ENCODE peak calls at places on chromosomes 7 and 10, in six cellular contexts. V is GM23338, I is H1, O is HepG2, U is K562, T is GM12878. K is an unnamed sample.

GRCh38 chr7:139720705-139721231 is 57.0 kb downstream of the HIPK2 start:
- DNase-seq in I (no peak), V (no peak), T (no peak), O (no peak), U (no peak), K (no peak)

GRCh38 chr10:33334839-33335549 is 527 bp upstream of the NRP1 start:
- DNase-seq in T (no peak), O (peak), U (no peak), I (no peak), V (peak), K (peak)

GRCh38 chr7:85554294-85554877 is 367.5 kb upstream of the SEMA3D start:
- DNase-seq in U (peak), O (peak), T (no peak), V (peak), I (no peak), K (no peak)

GRCh38 chr10:57716884-57717283 is 550.8 kb downstream of the IPMK start:
- DNase-seq in U (no peak), T (no peak), O (no peak), V (peak), I (no peak), K (no peak)

GRCh38 chr10:16520900-16521299 is 779 bp downstream of the C1QL3 start:
- DNase-seq in U (no peak), V (peak), T (no peak), I (no peak), O (no peak), K (peak)

GRCh38 chr10:91389636-91390512 is 20.3 kb upstream of the HECTD2 start:
- DNase-seq in V (peak), I (no peak), U (peak), T (no peak), O (peak), K (no peak)

GRCh38 chr10:61024801-61025201 is 80.8 kb upstream of the RHOBTB1 start:
- DNase-seq in U (peak), O (peak), V (peak), T (no peak), I (no peak), K (peak)

GRCh38 chr10:35300063-35300699 is 36.1 kb upstream of the CCNY start:
- DNase-seq in T (peak), I (peak), U (peak), V (no peak), O (no peak), K (no peak)

GRCh38 chr10:33955676-33956075 is 621.2 kb upstream of the NRP1 start:
- DNase-seq in V (no peak), T (no peak), I (no peak), U (no peak), O (no peak), K (no peak)

GRCh38 chr10:52082307-52082706 is 231.8 kb upstream of the DKK1 start:
- DNase-seq in O (no peak), V (no peak), U (no peak), I (no peak), T (no peak), K (no peak)

GRCh38 chr7:42272793-42273665 is 36.0 kb upstream of the GLI3 start:
- DNase-seq in T (no peak), U (no peak), I (no peak), V (peak), O (no peak), K (peak)

GRCh38 chr7:8391353-8392062 is 41.9 kb upstream of the NXPH1 start:
- DNase-seq in T (peak), I (no peak), U (peak), O (no peak), V (no peak), K (no peak)

DNA sequence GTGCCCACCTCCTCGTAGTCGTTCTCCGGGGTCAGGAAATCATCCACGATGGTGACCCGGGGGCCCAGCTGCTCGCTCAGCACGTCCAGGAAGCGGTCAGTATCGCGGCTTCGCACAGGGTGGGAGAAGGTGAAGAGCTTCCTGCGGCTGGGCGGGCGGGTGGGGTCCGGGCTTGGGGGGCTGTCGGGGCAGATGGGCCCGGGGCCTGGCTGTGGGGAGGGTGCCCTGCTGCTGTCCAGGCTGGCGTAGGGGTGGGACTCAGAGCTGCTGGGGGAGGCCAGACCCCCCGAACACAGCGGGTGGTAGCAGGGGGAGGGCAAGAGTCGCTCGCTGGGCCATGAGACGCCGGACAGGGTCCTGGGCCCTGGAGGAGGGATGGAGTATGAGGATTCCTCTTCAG is 42.3 kb downstream of the GRID2IP start:
- DNase-seq in T (no peak), U (no peak), I (no peak), O (no peak), V (no peak), K (no peak)
- TF ChIP-seq CREB1 in T (no peak), U (no peak), I (no peak), O (no peak), V (no peak), K (no peak)

GRCh38 chr7:70417061-70417655 is 714.8 kb upstream of the GALNT17 start:
- DNase-seq in T (no peak), V (peak), U (no peak), I (no peak), O (no peak), K (peak)
- TF ChIP-seq CREB1 in T (no peak), V (no peak), U (no peak), I (no peak), O (no peak), K (no peak)

DNA sequence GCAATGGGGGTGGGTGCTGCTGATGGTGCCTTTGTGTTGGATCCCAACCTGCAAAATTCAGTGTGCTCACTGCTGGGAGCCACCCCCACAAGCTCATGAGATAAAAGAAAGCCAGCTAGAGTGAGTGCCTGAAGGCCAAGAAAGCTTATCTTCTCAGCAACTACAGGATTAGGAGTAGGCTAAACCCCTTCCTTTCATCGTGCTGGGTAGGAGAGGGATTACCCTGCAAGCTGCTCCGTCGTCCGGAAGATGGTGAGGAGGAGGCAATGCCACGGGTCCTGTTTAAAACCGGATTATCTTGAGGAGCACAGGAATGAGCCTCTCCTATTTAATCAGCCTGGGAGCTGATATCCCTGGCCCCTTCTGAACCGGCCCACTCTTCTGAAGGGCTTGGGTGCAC is 258.0 kb downstream of the GALNT17 start:
- DNase-seq in O (no peak), T (no peak), U (no peak), V (no peak), I (no peak), K (no peak)
- TF ChIP-seq CREB1 in O (no peak), T (no peak), U (no peak), V (no peak), I (no peak), K (no peak)

GRCh38 chr10:80315391-80315790 is 25.9 kb upstream of the MAT1A start:
- DNase-seq in U (no peak), V (no peak), O (no peak), I (no peak), T (no peak), K (no peak)
- TF ChIP-seq CREB1 in U (no peak), V (no peak), O (no peak), I (no peak), T (no peak), K (no peak)

GRCh38 chr10:77889277-77889903 is 37.2 kb downstream of the DLG5 start:
- DNase-seq in O (peak), T (no peak), V (peak), I (no peak), U (peak), K (peak)

GRCh38 chr10:77884181-77884580 is 42.4 kb downstream of the DLG5 start:
- DNase-seq in O (no peak), V (no peak), T (no peak), I (no peak), U (no peak), K (no peak)

GRCh38 chr10:77888356-77888703 is 38.2 kb downstream of the DLG5 start:
- DNase-seq in I (no peak), V (no peak), O (no peak), T (no peak), U (no peak), K (no peak)

GRCh38 chr10:77887631-77888355 is 38.8 kb downstream of the DLG5 start:
- DNase-seq in T (no peak), U (no peak), O (peak), I (no peak), V (no peak), K (no peak)

GRCh38 chr10:77886795-77887355 is 39.7 kb downstream of the DLG5 start:
- DNase-seq in V (no peak), O (no peak), I (no peak), T (no peak), U (no peak), K (no peak)
- TF ChIP-seq CREB1 in V (no peak), O (no peak), I (no peak), T (no peak), U (no peak), K (no peak)

GRCh38 chr7:106476751-106477150 is 184.2 kb downstream of the CCDC71L start:
- DNase-seq in I (no peak), V (no peak), O (no peak), U (no peak), T (no peak), K (no peak)

GRCh38 chr7:106484562-106484961 is 176.4 kb downstream of the CCDC71L start:
- DNase-seq in U (no peak), T (no peak), V (no peak), O (no peak), I (no peak), K (no peak)

GRCh38 chr7:106482091-106482490 is 178.9 kb downstream of the CCDC71L start:
- DNase-seq in V (no peak), U (no peak), T (no peak), I (no peak), O (no peak), K (no peak)

GRCh38 chr7:106480161-106480579 is 180.8 kb downstream of the CCDC71L start:
- DNase-seq in O (no peak), T (no peak), U (no peak), I (no peak), V (no peak), K (no peak)

DNA sequence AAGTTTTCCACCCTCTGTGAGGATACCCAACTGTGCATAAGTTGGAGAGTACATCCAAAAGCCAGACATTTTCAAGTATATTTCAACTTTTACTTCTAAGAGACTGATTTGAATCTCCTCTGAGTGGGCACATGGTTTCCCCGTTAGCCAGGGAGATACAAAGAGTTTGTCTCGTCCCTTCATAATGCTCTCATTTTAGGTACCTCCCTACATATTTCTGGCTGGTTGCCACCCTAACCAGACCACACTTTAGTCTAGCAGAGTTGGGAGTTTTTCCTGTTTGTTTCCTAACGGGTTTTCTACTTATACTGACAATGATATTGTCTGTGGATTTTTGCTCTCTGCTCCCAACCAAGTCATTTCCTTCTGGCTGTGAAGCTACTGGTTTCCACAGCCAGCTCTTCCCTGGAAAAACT is 180.3 kb downstream of the CCDC71L start:
- DNase-seq in I (no peak), U (no peak), O (no peak), T (no peak), V (no peak), K (no peak)
- TF ChIP-seq CREB1 in I (no peak), U (no peak), O (no peak), T (no peak), V (no peak), K (no peak)

GRCh38 chr7:32191296-32191695 is 121.1 kb upstream of the PDE1C start:
- DNase-seq in O (no peak), U (no peak), T (no peak), I (no peak), V (no peak), K (no peak)
- TF ChIP-seq CREB1 in O (no peak), U (no peak), T (no peak), I (no peak), V (no peak), K (no peak)

GRCh38 chr7:24075426-24075810 is 208.6 kb upstream of the NPY start:
- DNase-seq in U (no peak), V (no peak), I (no peak), O (no peak), T (no peak), K (no peak)
- TF ChIP-seq CREB1 in U (no peak), V (no peak), I (no peak), O (no peak), T (no peak), K (no peak)

K was measured in WTC11.